ENCODE peak calls at places on chromosomes 16 and 17, in ten cellular contexts. E, G, S, O, J, I, P, M, W and Q are unnamed samples.

GRCh38 chr17:65023791-65024190 is 32.7 kb downstream of the GNA13 start:
- DNase-seq in S (no peak), J (no peak), E (no peak), W (no peak), M (no peak), G (no peak), I (no peak), P (no peak), O (no peak), Q (no peak)

GRCh38 chr16:4703906-4704305 is 10.5 kb downstream of the NUDT16L1 start:
- DNase-seq in P (no peak), O (no peak), S (no peak), J (no peak), I (no peak), E (no peak), G (no peak), W (no peak), M (no peak), Q (no peak)

GRCh38 chr17:28950017-28950751 is 1.1 kb downstream of the PHF12 start:
- DNase-seq in M (peak), G (peak), J (peak), E (no peak), I (peak), S (no peak), W (peak), P (peak), O (peak), Q (no peak)

GRCh38 chr17:74042744-74043486 is 160.6 kb upstream of the RPL38 start:
- DNase-seq in G (peak), I (no peak), E (peak), W (no peak), J (no peak), S (peak), M (peak), P (peak), O (no peak), Q (peak)

GRCh38 chr17:47311420-47311819 is 12.3 kb upstream of the EFCAB13 start:
- DNase-seq in M (no peak), W (no peak), I (no peak), G (no peak), S (no peak), E (no peak), J (no peak), P (no peak), O (no peak), Q (no peak)

GRCh38 chr17:27525836-27526235 is 69.6 kb downstream of the KSR1 start:
- DNase-seq in M (no peak), W (no peak), E (no peak), I (no peak), S (no peak), P (no peak), J (no peak), G (no peak), O (no peak), Q (no peak)

GRCh38 chr17:8713315-8713714 is 31.3 kb downstream of the CCDC42 start:
- DNase-seq in G (no peak), I (no peak), W (no peak), O (no peak), E (no peak), P (no peak), J (no peak), M (no peak), S (no peak), Q (no peak)

GRCh38 chr16:3997231-3997841 is 116.8 kb upstream of the CREBBP start:
- DNase-seq in M (no peak), P (no peak), S (no peak), O (no peak), W (no peak), G (no peak), J (no peak), E (no peak), I (no peak), Q (no peak)

GRCh38 chr17:17940451-17940911 is 31.7 kb downstream of the TOM1L2 start:
- DNase-seq in O (no peak), S (no peak), M (no peak), J (no peak), W (no peak), G (no peak), P (no peak), E (no peak), I (no peak), Q (no peak)